ENCODE peak calls at places on chromosome 20, in seven cellular contexts. Y is WTC11; P is activated CD4-positive, alpha-beta T cell treated with anti-CD3 and anti-CD28 coated beads, Interleukin-2, amount 50 U/mL, for 1 hour; N is glomerular endothelial cell; R is Ammon's horn; V is RCC 7860; M is cardiac muscle cell. I is an unnamed sample.

GRCh38 chr20:51732454-51732791 is 35.8 kb downstream of the ATP9A start:
- DNase-seq in V (no peak), N (no peak), P (no peak), M (no peak), Y (no peak), R (peak), I (no peak)

GRCh38 chr20:56380375-56380774 is 11.6 kb downstream of the AURKA start:
- DNase-seq in N (no peak), V (no peak), M (no peak), P (no peak), Y (no peak), R (no peak), I (no peak)

GRCh38 chr20:45436732-45437485 is 21.0 kb downstream of the PIGT start:
- DNase-seq in N (peak), V (peak), Y (peak), M (peak), R (peak), P (peak), I (peak)

GRCh38 chr20:19995220-19995863 is 21.8 kb upstream of the NAA20 start:
- DNase-seq in N (no peak), Y (no peak), P (peak), M (peak), V (peak), R (peak), I (no peak)

GRCh38 chr20:11796041-11796440 is 121.7 kb upstream of the BTBD3 start:
- DNase-seq in Y (no peak), P (no peak), N (peak), R (no peak), V (no peak), M (no peak), I (no peak)

GRCh38 chr20:25487306-25487705 is 79.8 kb downstream of the GINS1 start:
- DNase-seq in M (no peak), P (no peak), Y (no peak), V (no peak), R (no peak), N (no peak), I (no peak)

GRCh38 chr20:22776369-22776768 is 192.0 kb upstream of the FOXA2 start:
- DNase-seq in V (peak), N (no peak), M (no peak), R (no peak), Y (no peak), P (no peak), I (no peak)

GRCh38 chr20:38001173-38001875 is 31.9 kb downstream of the TTI1 start:
- DNase-seq in P (no peak), N (no peak), Y (no peak), R (no peak), M (no peak), V (peak), I (no peak)

GRCh38 chr20:37574199-37574890 is 46.7 kb upstream of the BLCAP start:
- DNase-seq in V (no peak), M (no peak), R (no peak), N (no peak), Y (no peak), P (no peak), I (no peak)

GRCh38 chr20:48578397-48579098 is 249.3 kb downstream of the PREX1 start:
- DNase-seq in M (no peak), Y (no peak), P (no peak), V (no peak), N (no peak), R (no peak), I (no peak)

GRCh38 chr20:50385733-50386640 is 124.2 kb upstream of the PTPN1 start:
- DNase-seq in R (no peak), V (no peak), M (no peak), P (peak), Y (no peak), N (no peak), I (no peak)

GRCh38 chr20:21238400-21238799 is 64.7 kb upstream of the XRN2 start:
- DNase-seq in Y (no peak), R (no peak), N (no peak), P (no peak), M (no peak), V (no peak), I (no peak)

GRCh38 chr20:1882026-1882425 is 13.2 kb upstream of the SIRPA start:
- DNase-seq in Y (no peak), R (no peak), V (no peak), M (no peak), P (no peak), N (no peak), I (no peak)

GRCh38 chr20:33415948-33416347 is 14.6 kb upstream of the CDK5RAP1 start:
- DNase-seq in R (peak), V (no peak), N (no peak), Y (peak), P (no peak), M (peak), I (no peak)

GRCh38 chr20:54123587-54124180 is 50.1 kb downstream of the CYP24A1 start:
- DNase-seq in P (no peak), V (peak), M (peak), Y (peak), N (no peak), R (no peak), I (no peak)

GRCh38 chr20:44706371-44707258 is 8.6 kb upstream of the CCN5 start:
- DNase-seq in M (no peak), V (no peak), P (no peak), R (no peak), N (no peak), Y (no peak), I (peak)